ENCODE peak calls at places on chromosomes 12 and 14, in eight cellular contexts. F is heart right ventricle; M is fibroblast of mammary gland; I is lower leg skin; B is CD8-positive, alpha-beta T cell; A is tibial nerve; K is gastrocnemius medialis; R is upper lobe of left lung. J is an unnamed sample.

GRCh38 chr12:121132601-121133481 is at the start of gene P2RX7:
- DNase-seq in F (peak; percentile 73), M (peak; percentile 58), I (peak; percentile 84), B (peak; percentile 34), A (peak; percentile 51), K (peak; percentile 54), R (peak; percentile 88), J (peak; percentile 66)

GRCh38 chr12:75602111-75602510 is 90.7 kb upstream of the KRR1 start:
- DNase-seq in F (no peak), M (no peak), I (no peak), B (no peak), A (no peak), K (no peak), R (no peak), J (no peak)

GRCh38 chr14:104120281-104120741 is 18.1 kb upstream of the KIF26A start:
- DNase-seq in F (no peak), M (no peak), I (no peak), B (no peak), A (no peak), K (no peak), R (no peak), J (no peak)

GRCh38 chr14:86153480-86153879 is 623.5 kb downstream of the FLRT2 start:
- DNase-seq in F (no peak), M (no peak), I (no peak), B (no peak), A (no peak), K (no peak), R (no peak), J (no peak)

GRCh38 chr12:120080043-120080400 is 36.5 kb downstream of the RAB35 start:
- DNase-seq in F (no peak), M (no peak), I (no peak), B (no peak), A (no peak), K (no peak), R (no peak), J (no peak)

GRCh38 chr14:20455355-20456300 is 602 bp downstream of the APEX1 start:
- DNase-seq in F (no peak), M (peak; percentile 88), I (no peak), B (no peak), A (peak; percentile 48), K (no peak), R (no peak), J (peak; percentile 91)

GRCh38 chr14:72975776-72976175 is 49.5 kb downstream of the DCAF4 start:
- DNase-seq in F (no peak), M (peak; percentile 6), I (no peak), B (no peak), A (no peak), K (no peak), R (no peak), J (no peak)

GRCh38 chr12:115870527-115870926 is 407.0 kb downstream of the MED13L start:
- DNase-seq in F (peak; percentile 34), M (no peak), I (no peak), B (no peak), A (no peak), K (peak; percentile 82), R (no peak), J (no peak)

GRCh38 chr12:130101370-130101769 is 60.9 kb upstream of the FZD10 start:
- DNase-seq in F (no peak), M (no peak), I (no peak), B (no peak), A (no peak), K (no peak), R (no peak), J (no peak)
- TF ChIP-seq CTCF in F (no peak), M (no peak), I (no peak), B (no peak), A (no peak), K (no peak), R (no peak), J (no peak)

GRCh38 chr12:10716704-10717315 is 6.3 kb downstream of the YBX3 start:
- DNase-seq in F (peak; percentile 88), M (peak; percentile 92), I (peak; percentile 91), B (no peak), A (peak; percentile 78), K (peak; percentile 92), R (no peak), J (peak; percentile 89)

GRCh38 chr12:10716277-10716676 is 6.8 kb downstream of the YBX3 start:
- DNase-seq in F (no peak), M (no peak), I (no peak), B (no peak), A (no peak), K (no peak), R (no peak), J (no peak)

GRCh38 chr12:10717410-10717809 is 5.7 kb downstream of the YBX3 start:
- DNase-seq in F (no peak), M (peak; percentile 52), I (no peak), B (no peak), A (no peak), K (no peak), R (no peak), J (peak; percentile 61)

GRCh38 chr12:10719482-10719881 is 3.6 kb downstream of the YBX3 start:
- DNase-seq in F (peak; percentile 24), M (peak; percentile 41), I (peak; percentile 75), B (no peak), A (no peak), K (peak; percentile 79), R (no peak), J (no peak)

GRCh38 chr12:10718279-10718821 is 4.8 kb downstream of the YBX3 start:
- DNase-seq in F (no peak), M (peak; percentile 88), I (no peak), B (no peak), A (no peak), K (peak; percentile 72), R (no peak), J (peak; percentile 67)
- H3K4me3 ChIP-seq in F (no peak overlapping the region), M (peak overlapping the region; percentile 29), I (no peak overlapping the region), B (no peak overlapping the region), A (no peak overlapping the region), K (peak overlapping the region; percentile 99), R (no peak overlapping the region), J (peak overlapping the region; percentile 22)

GRCh38 chr12:48814313-48815280 is 3.7 kb upstream of the CACNB3 start:
- DNase-seq in F (peak; percentile 74), M (peak; percentile 75), I (peak; percentile 73), B (peak; percentile 78), A (peak; percentile 88), K (peak; percentile 69), R (peak; percentile 98), J (peak; percentile 85)

GRCh38 chr12:48815281-48816110 is 2.8 kb upstream of the CACNB3 start:
- DNase-seq in F (peak; percentile 81), M (peak; percentile 78), I (peak; percentile 84), B (no peak), A (peak; percentile 76), K (peak; percentile 60), R (peak; percentile 94), J (peak; percentile 85)

GRCh38 chr12:48812389-48812788 is 5.9 kb upstream of the CACNB3 start:
- DNase-seq in F (no peak), M (peak; percentile 20), I (no peak), B (no peak), A (no peak), K (no peak), R (no peak), J (no peak)

GRCh38 chr12:48811454-48812090 is 6.7 kb upstream of the CACNB3 start:
- DNase-seq in F (no peak), M (peak; percentile 11), I (no peak), B (no peak), A (no peak), K (no peak), R (no peak), J (no peak)

DNA sequence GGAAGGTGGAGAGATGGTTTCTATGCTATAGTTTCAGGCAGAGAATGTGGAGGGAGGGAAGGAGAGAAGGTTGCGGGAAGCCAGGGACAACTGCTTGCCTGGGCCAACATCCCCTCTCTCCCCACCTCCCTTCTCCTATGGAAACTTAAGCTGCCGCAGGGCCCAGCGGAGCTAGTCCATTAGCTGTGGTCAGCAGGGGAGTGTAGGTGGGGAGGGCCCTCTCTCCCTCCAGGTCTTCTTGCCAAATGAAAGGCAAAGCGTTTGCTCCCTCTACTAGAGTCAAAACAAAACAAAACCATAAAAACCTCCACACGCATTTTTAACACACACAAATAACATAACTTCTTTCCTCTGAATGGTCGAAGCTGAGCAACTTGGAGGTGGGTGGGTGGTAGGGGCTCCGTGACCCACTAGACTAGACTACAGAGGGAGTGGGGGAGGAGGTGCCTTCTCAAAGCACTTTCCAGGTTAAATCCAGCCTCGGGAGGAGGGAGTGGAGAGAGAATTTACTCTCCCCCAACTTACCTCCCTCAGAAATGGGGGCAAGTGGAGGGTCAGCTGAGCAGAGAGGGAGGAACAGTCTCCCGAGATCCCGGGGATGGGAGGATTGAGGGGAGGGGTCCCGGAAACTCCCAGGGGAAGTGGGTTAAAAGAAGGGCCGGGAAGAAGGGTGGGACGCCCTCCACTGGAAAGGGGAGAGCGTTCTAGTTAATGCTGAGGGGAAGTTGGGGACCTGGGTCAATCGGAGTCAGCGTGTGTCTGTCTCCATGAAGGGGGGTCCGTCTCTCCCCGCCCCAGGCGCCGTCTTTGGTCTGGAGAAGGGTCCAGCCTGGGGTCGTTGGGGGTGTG is 4.6 kb upstream of the CACNB3 start:
- DNase-seq in F (no peak), M (peak; percentile 36), I (no peak), B (no peak), A (no peak), K (no peak), R (no peak), J (peak; percentile 36)
- TF ChIP-seq CTCF in F (no peak), M (peak; percentile 9), I (no peak), B (no peak), A (no peak), K (no peak), R (no peak), J (no peak)

GRCh38 chr12:15273896-15274295 is 48.4 kb upstream of the PTPRO start:
- DNase-seq in F (no peak), M (no peak), I (no peak), B (no peak), A (no peak), K (no peak), R (no peak), J (no peak)

GRCh38 chr12:15274561-15274967 is 47.7 kb upstream of the PTPRO start:
- DNase-seq in F (no peak), M (peak; percentile 88), I (peak; percentile 50), B (no peak), A (no peak), K (no peak), R (no peak), J (peak; percentile 73)

GRCh38 chr12:15278816-15279658 is 43.3 kb upstream of the PTPRO start:
- DNase-seq in F (peak; percentile 76), M (peak; percentile 94), I (peak; percentile 76), B (no peak), A (peak; percentile 35), K (peak; percentile 71), R (no peak), J (peak; percentile 85)

GRCh38 chr12:15280930-15281329 is 41.4 kb upstream of the PTPRO start:
- DNase-seq in F (no peak), M (no peak), I (no peak), B (no peak), A (no peak), K (no peak), R (no peak), J (no peak)

DNA sequence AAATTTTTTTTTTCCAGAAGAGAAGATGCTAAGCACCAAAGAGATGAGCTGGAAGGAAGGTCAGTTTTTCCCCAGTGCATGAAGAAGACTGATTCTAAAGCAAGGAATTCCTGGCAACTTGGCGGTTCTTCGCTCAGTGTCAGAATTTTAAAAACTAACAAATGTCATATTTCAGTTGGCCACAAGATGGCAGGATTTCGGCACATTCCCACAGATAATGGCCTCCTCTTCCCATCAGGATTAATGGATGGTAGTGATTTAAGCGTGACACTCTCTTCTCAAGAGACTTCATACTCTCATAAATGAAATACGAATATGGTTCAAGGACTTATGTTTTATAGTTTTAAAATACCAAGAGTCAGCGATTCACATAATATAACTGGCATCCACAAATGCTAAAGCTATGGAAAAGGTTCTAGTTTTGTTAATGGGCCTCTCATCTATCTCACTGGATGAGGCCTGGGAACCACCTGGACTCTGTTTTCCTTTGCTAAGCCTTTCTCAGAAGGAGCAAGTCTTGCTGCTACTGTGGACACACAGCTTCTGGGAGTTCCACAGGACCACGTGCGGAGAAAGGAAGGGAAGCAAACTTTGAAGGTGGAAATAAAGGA is 46.1 kb upstream of the PTPRO start:
- DNase-seq in F (peak; percentile 35), M (peak; percentile 73), I (peak; percentile 41), B (no peak), A (peak; percentile 69), K (no peak), R (no peak), J (peak; percentile 75)
- H3K4me3 ChIP-seq in F (no peak overlapping the region), M (no peak overlapping the region), I (no peak overlapping the region), B (no peak overlapping the region), A (no peak overlapping the region), K (no peak overlapping the region), R (no peak overlapping the region), J (no peak overlapping the region)